ENCODE peak calls at places on chromosomes 1 and 21, in seven cellular contexts. One of them, this sample, is unnamed.

GRCh38 chr21:23045955-23046354 is 2047.7 kb downstream of the NCAM2 start:
- DNase-seq in naive thymus-derived CD8-positive, alpha-beta T cell: no peak
- DNase-seq in activated effector memory CD4-positive, alpha-beta T cell treated with Interleukin-2 at 50 U/mL for 16 hours: no peak
- DNase-seq in uterus: no peak
- DNase-seq in T47D: no peak
- DNase-seq in iris pigment epithelial cell: no peak
- DNase-seq in renal cortical epithelial cell: no peak
- DNase-seq in this sample: no peak

GRCh38 chr1:147785794-147786506 is 25.5 kb upstream of the GJA5 start:
- DNase-seq in naive thymus-derived CD8-positive, alpha-beta T cell: no peak
- DNase-seq in activated effector memory CD4-positive, alpha-beta T cell treated with Interleukin-2 at 50 U/mL for 16 hours: no peak
- DNase-seq in uterus: no peak
- DNase-seq in T47D: no peak
- DNase-seq in iris pigment epithelial cell: no peak
- DNase-seq in renal cortical epithelial cell: no peak
- DNase-seq in this sample: no peak

GRCh38 chr1:222940903-222941302 is 126.1 kb downstream of the DISP1 start:
- DNase-seq in naive thymus-derived CD8-positive, alpha-beta T cell: no peak
- DNase-seq in activated effector memory CD4-positive, alpha-beta T cell treated with Interleukin-2 at 50 U/mL for 16 hours: no peak
- DNase-seq in uterus: no peak
- DNase-seq in T47D: no peak
- DNase-seq in iris pigment epithelial cell: no peak
- DNase-seq in renal cortical epithelial cell: no peak
- DNase-seq in this sample: no peak

GRCh38 chr1:11719313-11720032 is 16.5 kb upstream of the AGTRAP start:
- DNase-seq in naive thymus-derived CD8-positive, alpha-beta T cell: peak
- DNase-seq in activated effector memory CD4-positive, alpha-beta T cell treated with Interleukin-2 at 50 U/mL for 16 hours: peak
- DNase-seq in uterus: peak
- DNase-seq in T47D: peak
- DNase-seq in iris pigment epithelial cell: peak
- DNase-seq in renal cortical epithelial cell: peak
- DNase-seq in this sample: peak

GRCh38 chr1:98653186-98653585 is 8.3 kb upstream of the SNX7 start:
- DNase-seq in naive thymus-derived CD8-positive, alpha-beta T cell: no peak
- DNase-seq in activated effector memory CD4-positive, alpha-beta T cell treated with Interleukin-2 at 50 U/mL for 16 hours: no peak
- DNase-seq in uterus: no peak
- DNase-seq in T47D: no peak
- DNase-seq in iris pigment epithelial cell: peak
- DNase-seq in renal cortical epithelial cell: no peak
- DNase-seq in this sample: no peak

GRCh38 chr1:66436378-66437135 is 97.4 kb upstream of the SGIP1 start:
- DNase-seq in naive thymus-derived CD8-positive, alpha-beta T cell: no peak
- DNase-seq in activated effector memory CD4-positive, alpha-beta T cell treated with Interleukin-2 at 50 U/mL for 16 hours: peak
- DNase-seq in uterus: no peak
- DNase-seq in T47D: peak
- DNase-seq in iris pigment epithelial cell: peak
- DNase-seq in renal cortical epithelial cell: peak
- DNase-seq in this sample: peak

GRCh38 chr1:115065021-115065420 is 24.3 kb downstream of the TSPAN2 start:
- DNase-seq in naive thymus-derived CD8-positive, alpha-beta T cell: no peak
- DNase-seq in activated effector memory CD4-positive, alpha-beta T cell treated with Interleukin-2 at 50 U/mL for 16 hours: no peak
- DNase-seq in uterus: no peak
- DNase-seq in T47D: no peak
- DNase-seq in iris pigment epithelial cell: peak
- DNase-seq in renal cortical epithelial cell: no peak
- DNase-seq in this sample: no peak

GRCh38 chr1:15627343-15627988 is 10.2 kb downstream of the DDI2 start:
- DNase-seq in naive thymus-derived CD8-positive, alpha-beta T cell: no peak
- DNase-seq in activated effector memory CD4-positive, alpha-beta T cell treated with Interleukin-2 at 50 U/mL for 16 hours: no peak
- DNase-seq in uterus: no peak
- DNase-seq in T47D: no peak
- DNase-seq in iris pigment epithelial cell: no peak
- DNase-seq in renal cortical epithelial cell: no peak
- DNase-seq in this sample: no peak

GRCh38 chr1:156590326-156591180 is 1.0 kb upstream of the NAXE start:
- DNase-seq in naive thymus-derived CD8-positive, alpha-beta T cell: no peak
- DNase-seq in activated effector memory CD4-positive, alpha-beta T cell treated with Interleukin-2 at 50 U/mL for 16 hours: no peak
- DNase-seq in uterus: no peak
- DNase-seq in T47D: no peak
- DNase-seq in iris pigment epithelial cell: no peak
- DNase-seq in renal cortical epithelial cell: no peak
- DNase-seq in this sample: no peak

GRCh38 chr1:202998836-202999750 is 8.1 kb upstream of the TMEM183A start:
- DNase-seq in naive thymus-derived CD8-positive, alpha-beta T cell: peak
- DNase-seq in activated effector memory CD4-positive, alpha-beta T cell treated with Interleukin-2 at 50 U/mL for 16 hours: peak
- DNase-seq in uterus: peak
- DNase-seq in T47D: peak
- DNase-seq in iris pigment epithelial cell: peak
- DNase-seq in renal cortical epithelial cell: peak
- DNase-seq in this sample: peak

GRCh38 chr21:41622831-41623548 is 115.0 kb upstream of the TMPRSS2 start:
- DNase-seq in naive thymus-derived CD8-positive, alpha-beta T cell: no peak
- DNase-seq in activated effector memory CD4-positive, alpha-beta T cell treated with Interleukin-2 at 50 U/mL for 16 hours: no peak
- DNase-seq in uterus: no peak
- DNase-seq in T47D: no peak
- DNase-seq in iris pigment epithelial cell: peak
- DNase-seq in renal cortical epithelial cell: peak
- DNase-seq in this sample: no peak